ENCODE peak calls at places on chromosomes 12 and 14, in five cellular contexts. L, Y, M, S and V are unnamed samples.

GRCh38 chr12:70059373-70059772 is 183.9 kb upstream of the CNOT2 start:
- DNase-seq in M (no peak), S (no peak), Y (no peak), L (no peak), V (no peak)

GRCh38 chr12:3380200-3381020 is 110.6 kb upstream of the PRMT8 start:
- DNase-seq in L (no peak), Y (no peak), S (no peak), M (no peak), V (peak; percentile 79)

GRCh38 chr12:89059721-89060120 is 292.6 kb downstream of the DUSP6 start:
- DNase-seq in M (no peak), S (no peak), L (no peak), Y (no peak), V (no peak)

GRCh38 chr12:64633940-64634337 is 23.6 kb downstream of the RASSF3 start:
- DNase-seq in L (no peak), S (no peak), M (peak; percentile 64), Y (no peak), V (peak; percentile 73)

GRCh38 chr14:51933191-51933590 is 56.2 kb upstream of the RTRAF start:
- DNase-seq in M (no peak), S (no peak), L (no peak), Y (no peak), V (no peak)

GRCh38 chr12:47776471-47777143 is 3.6 kb downstream of the SLC48A1 start:
- DNase-seq in Y (no peak), M (peak; percentile 44), S (peak; percentile 56), L (no peak), V (peak; percentile 87)

GRCh38 chr14:93954900-93955891 is 21.2 kb downstream of the ASB2 start:
- DNase-seq in Y (no peak), L (no peak), M (peak; percentile 77), S (peak; percentile 96), V (peak; percentile 45)

GRCh38 chr12:49887536-49888401 is 15.9 kb downstream of the FAIM2 start:
- DNase-seq in Y (no peak), M (peak; percentile 30), L (no peak), S (no peak), V (peak; percentile 79)

GRCh38 chr14:51182166-51182565 is 57.9 kb upstream of the TMX1 start:
- DNase-seq in M (no peak), L (no peak), S (no peak), Y (no peak), V (no peak)

GRCh38 chr14:39581474-39581873 is 149.2 kb upstream of the FBXO33 start:
- DNase-seq in S (no peak), M (no peak), Y (no peak), L (no peak), V (no peak)

GRCh38 chr14:89957791-89958190 is 2.1 kb downstream of the TDP1 start:
- DNase-seq in L (no peak), M (no peak), S (no peak), Y (no peak), V (peak; percentile 67)

GRCh38 chr12:10409387-10409786 is at the start of gene KLRC4:
- DNase-seq in S (peak; percentile 64), L (no peak), Y (no peak), M (no peak), V (no peak)

GRCh38 chr14:100645986-100646314 is 58.7 kb upstream of the BEGAIN start:
- DNase-seq in L (no peak), Y (no peak), M (no peak), S (no peak), V (no peak)

GRCh38 chr14:100644784-100645183 is 57.6 kb upstream of the BEGAIN start:
- DNase-seq in Y (no peak), S (no peak), L (no peak), M (no peak), V (peak; percentile 35)

GRCh38 chr14:100641274-100641860 is 54.1 kb upstream of the BEGAIN start:
- DNase-seq in S (no peak), L (no peak), M (no peak), Y (no peak), V (peak; percentile 78)

GRCh38 chr14:100645200-100645985 is 58.2 kb upstream of the BEGAIN start:
- DNase-seq in L (peak; percentile 11), M (peak; percentile 91), S (peak; percentile 93), Y (peak; percentile 96), V (peak; percentile 96)

GRCh38 chr14:100644383-100644782 is 57.2 kb upstream of the BEGAIN start:
- DNase-seq in M (no peak), S (no peak), Y (no peak), L (no peak), V (peak; percentile 58)
- TF ChIP-seq CTCF in M (no peak), S (no peak), Y (no peak), L (no peak), V (no peak)

GRCh38 chr14:79356040-79356439 is 855.3 kb downstream of the DIO2 start:
- DNase-seq in S (no peak), M (no peak), L (no peak), Y (no peak), V (no peak)
- TF ChIP-seq CTCF in S (no peak), M (no peak), L (no peak), Y (no peak), V (peak; percentile 12)

GRCh38 chr12:17975763-17976162 is 114.2 kb downstream of the RERGL start:
- DNase-seq in Y (no peak), M (no peak), S (no peak), L (no peak), V (no peak)

GRCh38 chr12:17975239-17975638 is 114.8 kb downstream of the RERGL start:
- DNase-seq in L (no peak), M (no peak), Y (no peak), S (no peak), V (no peak)

GRCh38 chr12:17971850-17972249 is 118.1 kb downstream of the RERGL start:
- DNase-seq in S (no peak), Y (no peak), L (no peak), M (no peak), V (no peak)

GRCh38 chr12:17976202-17976601 is 113.8 kb downstream of the RERGL start:
- DNase-seq in M (no peak), Y (peak; percentile 65), S (no peak), L (no peak), V (no peak)
- TF ChIP-seq CTCF in M (no peak), Y (peak; percentile 52), S (no peak), L (no peak), V (peak; percentile 39)

DNA sequence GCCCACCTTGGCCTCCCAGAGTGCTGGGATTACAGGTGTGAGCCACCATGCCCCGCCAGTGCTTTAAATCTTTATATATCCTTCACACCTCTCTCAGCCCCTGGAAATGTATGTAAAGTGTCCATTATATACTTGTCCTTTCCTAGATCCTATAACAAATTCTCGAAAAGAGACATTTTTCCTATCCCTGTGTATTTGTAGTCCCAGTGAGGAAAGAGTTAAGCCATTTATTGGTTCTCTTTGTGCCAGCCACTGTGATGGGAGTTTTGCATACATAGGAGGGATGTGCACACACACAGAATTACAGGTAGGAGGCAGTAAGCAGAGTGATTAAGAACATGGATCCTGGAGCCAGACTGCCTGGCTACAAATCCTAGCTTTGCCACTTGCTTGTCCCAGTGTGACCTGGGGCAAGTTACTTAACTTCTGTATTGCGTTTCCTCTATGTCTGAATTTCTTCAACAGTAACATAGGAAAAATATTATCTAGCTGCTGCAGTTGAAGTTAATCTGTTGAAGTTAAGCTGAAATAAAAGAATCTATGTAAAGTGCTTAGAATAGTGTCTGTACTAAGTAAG is 2.1 kb upstream of the RABGGTA start:
- DNase-seq in Y (no peak), M (no peak), L (no peak), S (peak; percentile 28), V (no peak)
- TF ChIP-seq CTCF in Y (no peak), M (peak; percentile 12), L (peak; percentile 13), S (no peak), V (no peak)

GRCh38 chr12:14810167-14810952 is 3.6 kb downstream of the SMCO3 start:
- DNase-seq in L (no peak), Y (no peak), M (no peak), S (no peak), V (peak; percentile 6)

GRCh38 chr12:14811486-14811885 is 2.5 kb downstream of the SMCO3 start:
- DNase-seq in M (no peak), Y (no peak), S (no peak), L (no peak), V (no peak)

GRCh38 chr12:14814082-14814481 is at the start of gene SMCO3:
- DNase-seq in M (no peak), S (no peak), Y (no peak), L (no peak), V (no peak)

GRCh38 chr12:14810953-14811483 is 3.0 kb downstream of the SMCO3 start:
- DNase-seq in M (no peak), L (no peak), Y (peak; percentile 49), S (no peak), V (peak; percentile 10)
- TF ChIP-seq CTCF in M (peak; percentile 39), L (no peak), Y (no peak), S (no peak), V (peak; percentile 32)